ENCODE peak calls at places on chromosomes 4 and X, in eight cellular contexts. One of them, this sample, is unnamed.

GRCh38 chrX:4547218-4547836 is 833.9 kb upstream of the PRKX start:
- DNase-seq in SK-N-SH: peak; percentile 20
- DNase-seq in sigmoid colon: no peak
- DNase-seq in stomach: peak; percentile 65
- DNase-seq in suprapubic skin: no peak
- DNase-seq in upper lobe of left lung: no peak
- DNase-seq in breast epithelium: peak; percentile 50
- DNase-seq in spleen: peak; percentile 79
- DNase-seq in this sample: peak; percentile 16

GRCh38 chrX:110180928-110181310 is 137.0 kb downstream of the AMMECR1 start:
- DNase-seq in SK-N-SH: no peak
- DNase-seq in sigmoid colon: no peak
- DNase-seq in stomach: no peak
- DNase-seq in suprapubic skin: no peak
- DNase-seq in upper lobe of left lung: no peak
- DNase-seq in breast epithelium: no peak
- DNase-seq in spleen: no peak
- DNase-seq in this sample: peak; percentile 47

GRCh38 chr4:92825785-92826184 is 522.0 kb downstream of the GRID2 start:
- DNase-seq in SK-N-SH: no peak
- DNase-seq in sigmoid colon: no peak
- DNase-seq in stomach: no peak
- DNase-seq in suprapubic skin: no peak
- DNase-seq in upper lobe of left lung: no peak
- DNase-seq in breast epithelium: no peak
- DNase-seq in spleen: no peak
- DNase-seq in this sample: no peak

GRCh38 chr4:122832732-122833131 is 6.1 kb downstream of the FGF2 start:
- DNase-seq in SK-N-SH: no peak
- DNase-seq in sigmoid colon: no peak
- DNase-seq in stomach: no peak
- DNase-seq in suprapubic skin: no peak
- DNase-seq in upper lobe of left lung: no peak
- DNase-seq in breast epithelium: no peak
- DNase-seq in spleen: no peak
- DNase-seq in this sample: no peak

GRCh38 chr4:7719354-7720174 is 220.1 kb downstream of the AFAP1 start:
- DNase-seq in SK-N-SH: peak; percentile 96
- DNase-seq in sigmoid colon: no peak
- DNase-seq in stomach: peak; percentile 49
- DNase-seq in suprapubic skin: no peak
- DNase-seq in upper lobe of left lung: no peak
- DNase-seq in breast epithelium: no peak
- DNase-seq in spleen: no peak
- DNase-seq in this sample: no peak

GRCh38 chr4:177879851-177880250 is 437.6 kb upstream of the AGA start:
- DNase-seq in SK-N-SH: no peak
- DNase-seq in sigmoid colon: peak; percentile 33
- DNase-seq in stomach: no peak
- DNase-seq in suprapubic skin: no peak
- DNase-seq in upper lobe of left lung: no peak
- DNase-seq in breast epithelium: no peak
- DNase-seq in spleen: no peak
- DNase-seq in this sample: peak; percentile 8

GRCh38 chr4:81756973-81757372 is 285.3 kb upstream of the RASGEF1B start:
- DNase-seq in SK-N-SH: no peak
- DNase-seq in sigmoid colon: no peak
- DNase-seq in stomach: no peak
- DNase-seq in suprapubic skin: no peak
- DNase-seq in upper lobe of left lung: no peak
- DNase-seq in breast epithelium: no peak
- DNase-seq in spleen: no peak
- DNase-seq in this sample: no peak

GRCh38 chr4:123767801-123768200 is 371.2 kb downstream of the SPRY1 start:
- DNase-seq in SK-N-SH: no peak
- DNase-seq in sigmoid colon: no peak
- DNase-seq in stomach: no peak
- DNase-seq in suprapubic skin: no peak
- DNase-seq in upper lobe of left lung: no peak
- DNase-seq in breast epithelium: no peak
- DNase-seq in spleen: no peak
- DNase-seq in this sample: no peak

GRCh38 chrX:147174596-147174995 is 360.1 kb upstream of the CXorf51A start:
- DNase-seq in SK-N-SH: no peak
- DNase-seq in sigmoid colon: no peak
- DNase-seq in stomach: no peak
- DNase-seq in suprapubic skin: no peak
- DNase-seq in upper lobe of left lung: no peak
- DNase-seq in breast epithelium: no peak
- DNase-seq in spleen: no peak
- DNase-seq in this sample: no peak

GRCh38 chr4:116055857-116056827 is 942.7 kb upstream of the NDST4 start:
- DNase-seq in SK-N-SH: peak; percentile 1
- DNase-seq in sigmoid colon: no peak
- DNase-seq in stomach: no peak
- DNase-seq in suprapubic skin: no peak
- DNase-seq in upper lobe of left lung: no peak
- DNase-seq in breast epithelium: no peak
- DNase-seq in spleen: no peak
- DNase-seq in this sample: peak; percentile 22

GRCh38 chr4:163536101-163536500 is 41.6 kb downstream of the TMA16 start:
- DNase-seq in SK-N-SH: no peak
- DNase-seq in sigmoid colon: no peak
- DNase-seq in stomach: no peak
- DNase-seq in suprapubic skin: no peak
- DNase-seq in upper lobe of left lung: no peak
- DNase-seq in breast epithelium: no peak
- DNase-seq in spleen: no peak
- DNase-seq in this sample: no peak

GRCh38 chr4:14072506-14072905 is 445.0 kb upstream of the BOD1L1 start:
- DNase-seq in SK-N-SH: no peak
- DNase-seq in sigmoid colon: no peak
- DNase-seq in stomach: no peak
- DNase-seq in suprapubic skin: no peak
- DNase-seq in upper lobe of left lung: no peak
- DNase-seq in breast epithelium: no peak
- DNase-seq in spleen: no peak
- DNase-seq in this sample: no peak

GRCh38 chr4:86554641-86555040 is 39.5 kb upstream of the PTPN13 start:
- DNase-seq in SK-N-SH: no peak
- DNase-seq in sigmoid colon: no peak
- DNase-seq in stomach: no peak
- DNase-seq in suprapubic skin: no peak
- DNase-seq in upper lobe of left lung: no peak
- DNase-seq in breast epithelium: no peak
- DNase-seq in spleen: no peak
- DNase-seq in this sample: no peak

GRCh38 chrX:82973641-82974040 is 534.4 kb upstream of the POU3F4 start:
- DNase-seq in SK-N-SH: no peak
- DNase-seq in sigmoid colon: no peak
- DNase-seq in stomach: no peak
- DNase-seq in suprapubic skin: no peak
- DNase-seq in upper lobe of left lung: no peak
- DNase-seq in breast epithelium: no peak
- DNase-seq in spleen: no peak
- DNase-seq in this sample: no peak

GRCh38 chr4:139419388-139419914 is 34.5 kb upstream of the RAB33B start:
- DNase-seq in SK-N-SH: no peak
- DNase-seq in sigmoid colon: peak; percentile 78
- DNase-seq in stomach: no peak
- DNase-seq in suprapubic skin: peak; percentile 81
- DNase-seq in upper lobe of left lung: no peak
- DNase-seq in breast epithelium: no peak
- DNase-seq in spleen: no peak
- DNase-seq in this sample: no peak

GRCh38 chr4:56863441-56864129 is 42.1 kb upstream of the SPINK2 start:
- DNase-seq in SK-N-SH: no peak
- DNase-seq in sigmoid colon: no peak
- DNase-seq in stomach: no peak
- DNase-seq in suprapubic skin: no peak
- DNase-seq in upper lobe of left lung: no peak
- DNase-seq in breast epithelium: no peak
- DNase-seq in spleen: no peak
- DNase-seq in this sample: no peak

GRCh38 chr4:106351016-106351415 is 17.6 kb downstream of the GIMD1 start:
- DNase-seq in SK-N-SH: no peak
- DNase-seq in sigmoid colon: no peak
- DNase-seq in stomach: no peak
- DNase-seq in suprapubic skin: no peak
- DNase-seq in upper lobe of left lung: no peak
- DNase-seq in breast epithelium: no peak
- DNase-seq in spleen: no peak
- DNase-seq in this sample: no peak

GRCh38 chr4:1872918-1873269 is 1.7 kb downstream of the NSD2 start:
- DNase-seq in SK-N-SH: no peak
- DNase-seq in sigmoid colon: no peak
- DNase-seq in stomach: no peak
- DNase-seq in suprapubic skin: no peak
- DNase-seq in upper lobe of left lung: no peak
- DNase-seq in breast epithelium: no peak
- DNase-seq in spleen: no peak
- DNase-seq in this sample: no peak

GRCh38 chr4:134027931-134028330 is 173.7 kb downstream of the PABPC4L start:
- DNase-seq in SK-N-SH: no peak
- DNase-seq in sigmoid colon: no peak
- DNase-seq in stomach: no peak
- DNase-seq in suprapubic skin: no peak
- DNase-seq in upper lobe of left lung: no peak
- DNase-seq in breast epithelium: no peak
- DNase-seq in spleen: no peak
- DNase-seq in this sample: peak; percentile 12

GRCh38 chrX:68429216-68429615 is 4.1 kb downstream of the OPHN1 start:
- DNase-seq in SK-N-SH: no peak
- DNase-seq in sigmoid colon: no peak
- DNase-seq in stomach: no peak
- DNase-seq in suprapubic skin: no peak
- DNase-seq in upper lobe of left lung: no peak
- DNase-seq in breast epithelium: no peak
- DNase-seq in spleen: no peak
- DNase-seq in this sample: no peak

GRCh38 chr4:99722662-99723061 is 65.0 kb upstream of the C4orf54 start:
- DNase-seq in SK-N-SH: no peak
- DNase-seq in sigmoid colon: no peak
- DNase-seq in stomach: no peak
- DNase-seq in suprapubic skin: no peak
- DNase-seq in upper lobe of left lung: no peak
- DNase-seq in breast epithelium: no peak
- DNase-seq in spleen: no peak
- DNase-seq in this sample: no peak

DNA sequence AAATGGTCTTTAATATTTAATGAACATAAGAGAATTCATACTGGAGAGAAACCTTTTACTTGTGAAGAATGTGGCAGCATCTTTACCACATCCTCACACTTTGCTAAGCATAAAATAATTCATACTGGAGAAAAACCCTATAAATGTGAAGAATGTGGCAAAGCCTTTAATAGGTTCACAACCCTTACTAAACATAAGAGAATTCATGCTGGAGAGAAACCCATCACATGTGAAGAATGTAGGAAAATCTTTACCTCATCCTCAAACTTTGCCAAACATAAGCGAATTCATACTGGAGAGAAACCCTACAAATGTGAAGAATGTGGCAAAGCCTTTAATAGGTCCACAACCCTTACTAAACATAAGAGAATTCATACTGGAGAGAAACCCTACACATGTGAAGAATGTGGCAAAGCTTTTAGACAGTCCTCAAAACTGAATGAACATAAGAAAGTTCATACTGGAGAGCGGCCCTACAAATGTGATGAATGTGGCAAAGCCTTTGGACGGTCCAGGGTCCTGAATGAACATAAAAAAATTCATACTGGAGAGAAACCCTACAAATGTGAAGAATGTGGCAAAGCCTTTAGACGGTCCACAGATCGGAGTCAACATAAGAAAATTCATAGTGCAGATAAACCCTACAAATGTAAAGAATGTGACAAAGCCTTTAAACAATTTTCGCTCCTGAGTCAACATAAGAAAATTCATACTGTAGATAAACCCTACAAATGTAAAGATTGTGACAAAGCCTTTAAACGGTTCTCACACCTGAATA is 35.6 kb downstream of the ZNF141 start:
- DNase-seq in SK-N-SH: no peak
- DNase-seq in sigmoid colon: no peak
- DNase-seq in stomach: no peak
- DNase-seq in suprapubic skin: no peak
- DNase-seq in upper lobe of left lung: no peak
- DNase-seq in breast epithelium: no peak
- DNase-seq in spleen: no peak
- DNase-seq in this sample: no peak
- H3K9me3 ChIP-seq in SK-N-SH: peaks cover 65% of the 10 kb centered on the region
- H3K9me3 ChIP-seq in sigmoid colon: peaks cover 89% of the 10 kb centered on the region
- H3K9me3 ChIP-seq in stomach: peaks cover 100% of the 10 kb centered on the region
- H3K9me3 ChIP-seq in suprapubic skin: peaks cover 93% of the 10 kb centered on the region
- H3K9me3 ChIP-seq in upper lobe of left lung: peaks cover 92% of the 10 kb centered on the region
- H3K9me3 ChIP-seq in breast epithelium: peaks cover 75% of the 10 kb centered on the region
- H3K9me3 ChIP-seq in spleen: peaks cover 100% of the 10 kb centered on the region
- H3K9me3 ChIP-seq in this sample: peaks cover 35% of the 10 kb centered on the region

GRCh38 chr4:76148142-76148849 is at the start of gene NUP54:
- DNase-seq in SK-N-SH: peak; percentile 93
- DNase-seq in sigmoid colon: peak; percentile 96
- DNase-seq in stomach: peak; percentile 95
- DNase-seq in suprapubic skin: peak; percentile 96
- DNase-seq in upper lobe of left lung: peak; percentile 96
- DNase-seq in breast epithelium: peak; percentile 92
- DNase-seq in spleen: peak; percentile 99
- DNase-seq in this sample: peak; percentile 94
- TF ChIP-seq POLR2AphosphoS5 in SK-N-SH: peak; percentile 89
- TF ChIP-seq POLR2AphosphoS5 in sigmoid colon: peak; percentile 96
- TF ChIP-seq POLR2AphosphoS5 in stomach: peak; percentile 94
- TF ChIP-seq POLR2AphosphoS5 in suprapubic skin: peak; percentile 96
- TF ChIP-seq POLR2AphosphoS5 in upper lobe of left lung: peak; percentile 96
- TF ChIP-seq POLR2AphosphoS5 in breast epithelium: peak; percentile 89
- TF ChIP-seq POLR2AphosphoS5 in spleen: peak; percentile 94
- TF ChIP-seq POLR2AphosphoS5 in this sample: peak; percentile 82

DNA sequence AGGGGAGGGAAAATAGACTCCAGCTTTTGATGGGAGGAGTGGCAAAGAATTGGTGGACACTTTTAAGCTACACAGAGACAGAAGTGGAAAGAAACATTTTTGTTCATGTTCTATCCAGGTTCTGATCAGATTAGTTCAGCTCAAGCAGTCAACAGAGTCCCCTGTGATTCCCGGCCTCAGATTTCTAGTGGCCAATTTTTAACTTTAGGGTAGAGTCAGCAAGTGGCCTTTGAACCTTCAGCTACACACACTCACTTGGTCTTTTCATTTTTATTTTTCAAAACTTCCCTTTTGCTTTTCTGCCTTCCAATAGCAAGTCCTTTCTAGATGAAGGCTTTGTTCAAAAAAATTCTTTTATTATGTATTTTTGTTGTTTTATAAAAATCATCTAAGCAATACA is 169.2 kb upstream of the RPS6KA3 start:
- DNase-seq in SK-N-SH: no peak
- DNase-seq in sigmoid colon: no peak
- DNase-seq in stomach: no peak
- DNase-seq in suprapubic skin: no peak
- DNase-seq in upper lobe of left lung: no peak
- DNase-seq in breast epithelium: no peak
- DNase-seq in spleen: no peak
- DNase-seq in this sample: no peak
- H3K9me3 ChIP-seq in SK-N-SH: no peaks in the 10 kb centered on the region
- H3K9me3 ChIP-seq in sigmoid colon: no peaks in the 10 kb centered on the region
- H3K9me3 ChIP-seq in stomach: no peaks in the 10 kb centered on the region
- H3K9me3 ChIP-seq in suprapubic skin: no peaks in the 10 kb centered on the region
- H3K9me3 ChIP-seq in upper lobe of left lung: no peaks in the 10 kb centered on the region
- H3K9me3 ChIP-seq in breast epithelium: no peaks in the 10 kb centered on the region
- H3K9me3 ChIP-seq in spleen: no peaks in the 10 kb centered on the region
- H3K9me3 ChIP-seq in this sample: no peaks in the 10 kb centered on the region

GRCh38 chr4:78621395-78621794 is 69.8 kb downstream of the ANXA3 start:
- DNase-seq in SK-N-SH: no peak
- DNase-seq in sigmoid colon: no peak
- DNase-seq in stomach: no peak
- DNase-seq in suprapubic skin: no peak
- DNase-seq in upper lobe of left lung: no peak
- DNase-seq in breast epithelium: no peak
- DNase-seq in spleen: no peak
- DNase-seq in this sample: no peak
- TF ChIP-seq POLR2AphosphoS5 in SK-N-SH: no peak
- TF ChIP-seq POLR2AphosphoS5 in sigmoid colon: no peak
- TF ChIP-seq POLR2AphosphoS5 in stomach: no peak
- TF ChIP-seq POLR2AphosphoS5 in suprapubic skin: no peak
- TF ChIP-seq POLR2AphosphoS5 in upper lobe of left lung: no peak
- TF ChIP-seq POLR2AphosphoS5 in breast epithelium: no peak
- TF ChIP-seq POLR2AphosphoS5 in spleen: no peak
- TF ChIP-seq POLR2AphosphoS5 in this sample: no peak